ENCODE peak calls at places on chromosome 13, in four cellular contexts. N, W, T and X are unnamed samples.

GRCh38 chr13:96020941-96021340 is 32.3 kb downstream of the UGGT2 start:
- DNase-seq in N (no peak), W (no peak), T (no peak), X (no peak)

GRCh38 chr13:46329624-46330023 is 57.4 kb downstream of the RUBCNL start:
- DNase-seq in N (no peak), W (no peak), T (no peak), X (no peak)

GRCh38 chr13:68275758-68276157 is 1045.6 kb upstream of the PCDH9 start:
- DNase-seq in N (no peak), W (no peak), T (no peak), X (no peak)

GRCh38 chr13:34847751-34848150 is 94.3 kb upstream of the NBEA start:
- DNase-seq in N (no peak), W (no peak), T (no peak), X (no peak)

GRCh38 chr13:30978981-30979956 is 46.8 kb downstream of the TEX26 start:
- DNase-seq in N (peak; percentile 48), W (no peak), T (no peak), X (peak; percentile 80)

GRCh38 chr13:114078501-114079451 is 53.6 kb downstream of the RASA3 start:
- DNase-seq in N (no peak), W (no peak), T (peak; percentile 48), X (no peak)

GRCh38 chr13:23427342-23428182 is 5.9 kb downstream of the SACS start:
- DNase-seq in N (no peak), W (no peak), T (peak; percentile 40), X (no peak)

GRCh38 chr13:26707122-26708006 is 53.2 kb downstream of the GPR12 start:
- DNase-seq in N (peak; percentile 41), W (no peak), T (no peak), X (peak; percentile 69)

GRCh38 chr13:45327253-45327954 is 13.6 kb downstream of the TPT1 start:
- DNase-seq in N (no peak), W (no peak), T (no peak), X (no peak)

GRCh38 chr13:110485604-110486003 is 75.9 kb downstream of the RAB20 start:
- DNase-seq in N (no peak), W (no peak), T (no peak), X (no peak)

GRCh38 chr13:92896842-92897241 is 329.8 kb upstream of the GPC6 start:
- DNase-seq in N (no peak), W (no peak), T (no peak), X (no peak)
- TF ChIP-seq CTCF in N (peak; percentile 68), W (no peak), T (no peak), X (peak; percentile 37)

DNA sequence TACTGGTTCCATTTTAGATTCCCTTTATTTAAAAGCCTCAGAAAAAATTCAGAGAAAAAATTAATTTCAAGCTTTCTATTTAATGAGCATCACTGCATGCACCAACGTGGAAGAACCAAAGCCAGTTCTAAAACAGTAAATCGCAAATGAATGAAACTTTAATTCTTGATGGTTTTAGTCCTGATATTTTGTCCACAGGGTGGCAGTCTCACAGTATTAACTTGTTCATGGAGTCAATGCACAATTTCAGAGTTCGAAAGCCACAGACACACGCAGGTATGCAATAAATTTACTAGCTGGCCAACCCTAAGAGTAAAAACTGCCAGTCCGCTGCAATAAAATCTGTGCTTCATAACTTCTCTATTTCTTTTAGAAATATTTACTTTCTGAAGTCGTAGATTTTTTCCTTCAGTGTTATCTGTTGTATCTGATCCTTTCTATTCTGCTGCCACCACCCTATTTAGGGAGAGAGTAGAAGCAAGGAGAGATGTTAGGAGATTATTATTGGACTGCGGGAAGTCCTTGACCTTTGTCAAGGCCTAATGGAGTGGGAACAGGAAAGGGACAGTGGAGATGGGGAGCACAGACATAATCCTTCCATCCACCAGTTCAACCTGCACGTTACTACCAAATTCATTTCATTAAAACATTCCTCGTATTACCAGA is 7.0 kb upstream of the WBP4 start:
- DNase-seq in N (peak; percentile 9), W (no peak), T (no peak), X (peak; percentile 16)
- TF ChIP-seq CTCF in N (peak; percentile 76), W (peak; percentile 76), T (peak; percentile 36), X (peak; percentile 47)

GRCh38 chr13:20945952-20946383 is 43.4 kb upstream of the XPO4 start:
- DNase-seq in N (no peak), W (no peak), T (peak; percentile 34), X (peak; percentile 29)

GRCh38 chr13:20940083-20940482 is 37.5 kb upstream of the XPO4 start:
- DNase-seq in N (no peak), W (no peak), T (no peak), X (no peak)

GRCh38 chr13:20942938-20943518 is 40.5 kb upstream of the XPO4 start:
- DNase-seq in N (no peak), W (no peak), T (no peak), X (no peak)

GRCh38 chr13:20939662-20940061 is 37.1 kb upstream of the XPO4 start:
- DNase-seq in N (no peak), W (no peak), T (no peak), X (no peak)

DNA sequence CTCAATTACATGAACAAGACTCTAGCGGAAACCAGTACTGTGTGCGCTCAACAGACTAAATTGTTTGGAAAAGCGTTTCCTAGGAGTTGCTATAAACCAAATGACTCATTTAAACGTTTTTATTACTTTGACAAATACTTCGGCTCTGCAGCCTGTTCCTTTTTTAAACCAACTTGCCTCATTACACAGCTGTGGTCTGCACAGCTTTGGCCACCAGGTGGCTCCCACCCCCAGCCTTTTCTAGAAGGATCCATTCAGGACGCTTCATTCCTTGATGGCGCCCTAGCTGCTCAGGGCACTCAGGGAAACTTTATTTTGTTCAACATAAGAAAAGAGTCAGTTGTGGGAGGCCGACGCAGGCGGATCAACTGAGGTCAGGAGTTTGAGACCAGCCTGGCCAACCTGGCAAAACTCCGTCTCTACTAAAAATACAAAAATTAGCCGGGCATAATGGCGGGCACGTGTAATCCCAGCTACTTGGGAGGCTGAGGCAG is 41.0 kb upstream of the XPO4 start:
- DNase-seq in N (peak; percentile 72), W (peak; percentile 45), T (peak; percentile 94), X (peak; percentile 85)
- TF ChIP-seq CTCF in N (peak; percentile 97), W (peak; percentile 71), T (peak; percentile 93), X (peak; percentile 84)

GRCh38 chr13:50387124-50387581 is 371.9 kb downstream of the KCNRG start:
- DNase-seq in N (no peak), W (peak; percentile 11), T (peak; percentile 48), X (no peak)
- TF ChIP-seq CTCF in N (peak; percentile 42), W (peak; percentile 25), T (peak; percentile 15), X (no peak)

DNA sequence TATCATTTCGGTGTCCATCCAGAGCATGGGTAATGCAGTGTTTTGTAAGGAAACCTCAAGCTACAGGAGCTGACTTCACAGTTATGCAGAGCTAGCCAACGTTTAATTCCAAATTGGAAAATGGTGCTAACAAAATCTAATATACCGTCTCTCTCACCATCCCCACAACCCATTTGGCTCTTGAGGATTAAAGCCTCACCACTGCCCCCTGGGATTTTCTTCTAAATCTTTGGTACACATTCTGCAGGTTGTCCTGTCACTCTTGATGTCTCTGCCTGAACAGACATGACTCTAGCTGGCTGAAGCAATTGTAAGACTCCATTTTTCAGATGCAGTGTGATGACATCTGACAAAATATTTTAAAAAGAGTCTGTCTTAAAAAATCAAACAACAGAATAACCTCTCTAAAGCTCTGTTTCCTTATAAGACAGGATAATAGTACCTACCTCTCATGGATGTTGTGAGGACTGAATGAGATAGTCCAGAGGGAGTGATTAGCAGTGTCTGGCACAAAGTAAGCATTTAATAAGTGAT is 451.8 kb downstream of the SUCLA2 start:
- DNase-seq in N (no peak), W (no peak), T (no peak), X (no peak)
- TF ChIP-seq CTCF in N (no peak), W (no peak), T (no peak), X (no peak)

GRCh38 chr13:112904436-112904960 is 64.5 kb upstream of the MCF2L start:
- DNase-seq in N (no peak), W (no peak), T (no peak), X (no peak)

GRCh38 chr13:112905619-112905989 is 63.4 kb upstream of the MCF2L start:
- DNase-seq in N (no peak), W (no peak), T (no peak), X (no peak)

GRCh38 chr13:112907286-112907685 is 61.7 kb upstream of the MCF2L start:
- DNase-seq in N (no peak), W (no peak), T (no peak), X (no peak)

GRCh38 chr13:112905086-112905485 is 63.9 kb upstream of the MCF2L start:
- DNase-seq in N (no peak), W (no peak), T (no peak), X (no peak)

DNA sequence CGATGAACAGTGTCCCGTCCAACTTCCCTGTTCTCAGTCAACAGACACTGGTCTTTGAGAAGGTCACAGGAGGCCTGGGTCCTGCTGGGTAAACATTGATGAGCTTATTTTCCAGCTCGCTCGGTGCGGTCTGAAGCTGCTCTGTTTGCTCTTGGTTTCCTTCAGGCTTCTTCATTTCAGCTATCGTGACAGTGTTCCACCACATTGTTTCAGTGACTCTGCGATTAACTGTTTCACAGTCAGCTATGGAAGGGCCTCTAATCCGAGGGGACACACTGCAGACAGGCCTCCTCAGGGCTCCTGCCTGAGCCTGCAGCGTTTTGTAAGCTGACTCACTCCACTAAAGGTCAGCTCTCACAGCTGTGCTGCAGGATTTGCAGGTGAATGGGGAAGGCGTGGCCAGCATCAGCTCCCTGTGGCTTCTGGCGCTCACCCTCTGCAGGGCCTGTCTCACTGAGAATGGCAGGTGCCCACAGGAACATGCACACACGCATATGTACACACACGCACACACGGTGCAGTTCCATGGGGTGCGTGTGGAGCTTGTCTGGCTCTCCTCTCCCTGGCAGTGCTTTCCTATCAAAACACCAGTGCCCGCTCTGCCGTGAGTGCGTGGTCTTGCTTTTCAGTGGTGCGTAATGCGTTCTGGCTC is 62.9 kb upstream of the MCF2L start:
- DNase-seq in N (no peak), W (no peak), T (no peak), X (no peak)
- TF ChIP-seq CTCF in N (no peak), W (no peak), T (no peak), X (no peak)

GRCh38 chr13:102198418-102199322 is 203.2 kb downstream of the FGF14 start:
- DNase-seq in N (no peak), W (no peak), T (no peak), X (no peak)

GRCh38 chr13:102191951-102192461 is 209.8 kb downstream of the FGF14 start:
- DNase-seq in N (no peak), W (no peak), T (peak; percentile 33), X (no peak)

GRCh38 chr13:102195566-102196462 is 206.0 kb downstream of the FGF14 start:
- DNase-seq in N (no peak), W (no peak), T (no peak), X (no peak)

GRCh38 chr13:102197193-102197592 is 204.7 kb downstream of the FGF14 start:
- DNase-seq in N (no peak), W (no peak), T (no peak), X (peak; percentile 14)
- TF ChIP-seq CTCF in N (no peak), W (no peak), T (no peak), X (no peak)

DNA sequence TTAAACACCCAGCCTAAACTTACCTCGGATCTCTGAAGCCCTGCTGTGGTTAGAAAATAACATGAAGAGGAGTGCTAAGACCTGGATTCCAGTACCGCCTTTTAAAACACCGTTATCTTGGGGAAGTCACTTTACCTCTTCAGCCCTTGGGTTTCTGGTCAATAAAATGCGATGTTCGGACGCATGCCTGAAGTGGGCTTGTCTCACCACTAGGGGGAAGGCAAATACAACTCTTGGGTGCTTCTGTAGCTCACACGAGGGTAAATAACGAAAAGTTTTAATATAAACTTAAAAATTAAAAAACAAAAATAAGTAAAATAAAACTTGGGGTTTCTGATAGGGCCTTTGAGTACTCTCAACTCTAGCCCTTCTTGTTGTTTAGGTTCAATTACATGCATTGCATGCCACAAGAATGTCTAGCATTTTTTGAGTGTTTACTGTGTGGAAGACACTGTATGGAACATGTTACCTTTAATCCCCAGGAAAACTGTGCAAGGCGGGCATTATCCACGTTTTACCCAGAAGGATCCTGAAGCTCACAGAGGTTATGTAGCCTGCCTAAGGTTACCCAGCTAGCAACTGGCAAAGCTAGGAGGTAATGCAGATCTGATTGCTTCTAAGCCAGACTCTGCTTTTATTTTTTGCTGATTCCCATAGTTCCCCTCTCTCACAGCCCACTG is 240.4 kb downstream of the LMO7 start:
- DNase-seq in N (peak; percentile 57), W (peak; percentile 25), T (peak; percentile 60), X (peak; percentile 56)
- TF ChIP-seq CTCF in N (peak; percentile 93), W (peak; percentile 89), T (peak; percentile 86), X (peak; percentile 91)